ENCODE peak calls at places on chromosomes 5 and 9, in four cellular contexts. One of them, this sample, is unnamed. For H3K9me3, the result is how much of the 10 kb centered on the place peaks cover.

GRCh38 chr9:8156336-8156735 is 356.8 kb upstream of the DMAC1 start:
- DNase-seq in HCT116: no peak
- DNase-seq in CD4-positive, alpha-beta T cell: no peak
- DNase-seq in stomach: no peak
- DNase-seq in this sample: no peak

GRCh38 chr5:153807796-153808195 is 230.9 kb downstream of the FAM114A2 start:
- DNase-seq in CD4-positive, alpha-beta T cell: no peak
- DNase-seq in stomach: no peak
- DNase-seq in HCT116: no peak
- DNase-seq in this sample: no peak

GRCh38 chr9:15824310-15824709 is 271.5 kb downstream of the CCDC171 start:
- DNase-seq in stomach: no peak
- DNase-seq in HCT116: peak
- DNase-seq in CD4-positive, alpha-beta T cell: no peak
- DNase-seq in this sample: no peak

GRCh38 chr9:5361326-5362005 is 21.8 kb upstream of the RLN1 start:
- DNase-seq in CD4-positive, alpha-beta T cell: no peak
- DNase-seq in stomach: no peak
- DNase-seq in HCT116: no peak
- DNase-seq in this sample: no peak

GRCh38 chr5:20660588-20660987 is 672.6 kb upstream of the CDH18 start:
- DNase-seq in stomach: no peak
- DNase-seq in HCT116: no peak
- DNase-seq in CD4-positive, alpha-beta T cell: no peak
- DNase-seq in this sample: no peak

GRCh38 chr9:33185858-33186257 is 18.7 kb upstream of the B4GALT1 start:
- DNase-seq in HCT116: no peak
- DNase-seq in CD4-positive, alpha-beta T cell: no peak
- DNase-seq in stomach: peak
- DNase-seq in this sample: no peak

GRCh38 chr5:148924817-148925216 is 98.4 kb downstream of the ADRB2 start:
- DNase-seq in stomach: peak
- DNase-seq in CD4-positive, alpha-beta T cell: no peak
- DNase-seq in HCT116: no peak
- DNase-seq in this sample: no peak

GRCh38 chr9:38277601-38278200 is 114.8 kb upstream of the ALDH1B1 start:
- DNase-seq in CD4-positive, alpha-beta T cell: no peak
- DNase-seq in stomach: no peak
- DNase-seq in HCT116: no peak
- DNase-seq in this sample: no peak

GRCh38 chr9:70385423-70385822 is 29.0 kb downstream of the KLF9 start:
- DNase-seq in CD4-positive, alpha-beta T cell: no peak
- DNase-seq in HCT116: no peak
- DNase-seq in stomach: no peak
- DNase-seq in this sample: no peak

GRCh38 chr9:81661339-81661738 is 28.0 kb downstream of the TLE1 start:
- DNase-seq in stomach: no peak
- DNase-seq in HCT116: no peak
- DNase-seq in CD4-positive, alpha-beta T cell: no peak
- DNase-seq in this sample: no peak

GRCh38 chr9:2356391-2356790 is 265.2 kb upstream of the VLDLR start:
- DNase-seq in CD4-positive, alpha-beta T cell: no peak
- DNase-seq in stomach: no peak
- DNase-seq in HCT116: no peak
- DNase-seq in this sample: no peak

GRCh38 chr9:90680534-90680933 is 37.9 kb upstream of the DIRAS2 start:
- DNase-seq in HCT116: no peak
- DNase-seq in CD4-positive, alpha-beta T cell: no peak
- DNase-seq in stomach: no peak
- DNase-seq in this sample: no peak

GRCh38 chr5:54091416-54092130 is 218.8 kb downstream of the ARL15 start:
- DNase-seq in HCT116: no peak
- DNase-seq in CD4-positive, alpha-beta T cell: no peak
- DNase-seq in stomach: no peak
- DNase-seq in this sample: no peak

GRCh38 chr5:10538103-10538788 is 25.6 kb upstream of the ANKRD33B start:
- DNase-seq in stomach: no peak
- DNase-seq in HCT116: no peak
- DNase-seq in CD4-positive, alpha-beta T cell: no peak
- DNase-seq in this sample: no peak

GRCh38 chr5:154756871-154757646 is 1.9 kb downstream of the LARP1 start:
- DNase-seq in CD4-positive, alpha-beta T cell: peak
- DNase-seq in HCT116: no peak
- DNase-seq in stomach: peak
- DNase-seq in this sample: peak

GRCh38 chr9:4508246-4508906 is 18.1 kb downstream of the SLC1A1 start:
- DNase-seq in CD4-positive, alpha-beta T cell: no peak
- DNase-seq in stomach: no peak
- DNase-seq in HCT116: no peak
- DNase-seq in this sample: no peak

GRCh38 chr9:19666575-19666974 is 122.3 kb downstream of the SLC24A2 start:
- DNase-seq in CD4-positive, alpha-beta T cell: no peak
- DNase-seq in stomach: no peak
- DNase-seq in HCT116: no peak
- DNase-seq in this sample: no peak

GRCh38 chr5:119287547-119288073 is 68.2 kb upstream of the TNFAIP8 start:
- DNase-seq in HCT116: no peak
- DNase-seq in CD4-positive, alpha-beta T cell: peak
- DNase-seq in stomach: no peak
- DNase-seq in this sample: peak

GRCh38 chr5:4206127-4206526 is 610.5 kb downstream of the IRX1 start:
- DNase-seq in CD4-positive, alpha-beta T cell: no peak
- DNase-seq in stomach: no peak
- DNase-seq in HCT116: no peak
- DNase-seq in this sample: no peak
- H3K9me3 ChIP-seq in CD4-positive, alpha-beta T cell: under half
- H3K9me3 ChIP-seq in stomach: under half
- H3K9me3 ChIP-seq in HCT116: under half
- H3K9me3 ChIP-seq in this sample: under half

DNA sequence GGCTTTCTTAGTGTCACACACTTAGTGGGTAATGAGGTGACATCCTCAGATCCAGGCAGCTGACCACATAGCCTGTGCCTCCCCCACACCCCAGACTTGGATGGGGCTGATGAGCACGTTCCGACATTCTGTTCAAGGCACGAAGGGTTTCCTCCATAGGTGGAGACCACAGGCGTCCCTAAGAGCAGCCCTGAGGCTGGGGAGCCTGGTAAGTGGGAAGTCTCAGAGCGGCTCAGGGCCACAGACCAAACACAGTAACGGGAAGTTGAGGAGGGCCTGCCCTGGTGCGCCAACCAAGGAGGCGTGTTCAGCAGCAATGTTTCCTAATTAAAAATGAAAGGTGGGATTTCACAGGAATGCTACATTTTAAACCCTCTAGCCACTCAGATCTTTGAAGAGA is 102.3 kb upstream of the PHYKPL start:
- DNase-seq in CD4-positive, alpha-beta T cell: no peak
- DNase-seq in HCT116: no peak
- DNase-seq in stomach: no peak
- DNase-seq in this sample: no peak
- H3K9me3 ChIP-seq in CD4-positive, alpha-beta T cell: under half
- H3K9me3 ChIP-seq in HCT116: under half
- H3K9me3 ChIP-seq in stomach: under half
- H3K9me3 ChIP-seq in this sample: under half

DNA sequence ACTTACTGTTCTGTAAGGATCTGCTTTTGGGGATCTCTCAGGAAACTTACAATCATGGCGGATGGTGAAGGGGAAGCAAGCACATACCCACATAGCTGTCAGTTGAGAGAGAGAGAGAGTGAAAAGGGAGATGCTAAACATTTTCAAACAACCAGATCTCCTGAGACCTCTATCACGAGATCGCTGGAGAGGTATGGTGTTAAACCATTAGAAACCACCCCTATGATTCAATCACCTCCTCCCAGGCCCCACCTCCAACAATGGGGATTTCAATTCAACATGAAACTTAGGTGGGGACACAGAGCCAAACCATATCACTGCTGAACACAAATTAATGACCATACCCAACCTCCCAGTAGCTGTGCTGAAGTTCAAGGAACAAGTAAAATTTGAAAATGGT is 48.2 kb upstream of the PRDM9 start:
- DNase-seq in stomach: no peak
- DNase-seq in HCT116: no peak
- DNase-seq in CD4-positive, alpha-beta T cell: no peak
- DNase-seq in this sample: no peak
- H3K9me3 ChIP-seq in stomach: under half
- H3K9me3 ChIP-seq in HCT116: under half
- H3K9me3 ChIP-seq in CD4-positive, alpha-beta T cell: under half
- H3K9me3 ChIP-seq in this sample: under half

GRCh38 chr5:141422742-141423291 is 2.0 kb downstream of the PCDHGA11 start:
- DNase-seq in stomach: no peak
- DNase-seq in HCT116: no peak
- DNase-seq in CD4-positive, alpha-beta T cell: no peak
- DNase-seq in this sample: no peak

GRCh38 chr5:141431286-141431685 is 979 bp downstream of the PCDHGA12 start:
- DNase-seq in HCT116: no peak
- DNase-seq in CD4-positive, alpha-beta T cell: no peak
- DNase-seq in stomach: no peak
- DNase-seq in this sample: no peak

GRCh38 chr5:141430332-141431113 is at the start of gene PCDHGA12:
- DNase-seq in stomach: no peak
- DNase-seq in HCT116: no peak
- DNase-seq in CD4-positive, alpha-beta T cell: no peak
- DNase-seq in this sample: no peak

GRCh38 chr5:141427783-141428426 is 2.4 kb upstream of the PCDHGA12 start:
- DNase-seq in stomach: no peak
- DNase-seq in HCT116: no peak
- DNase-seq in CD4-positive, alpha-beta T cell: no peak
- DNase-seq in this sample: no peak
- H3K9me3 ChIP-seq in stomach: half or more
- H3K9me3 ChIP-seq in HCT116: under half
- H3K9me3 ChIP-seq in CD4-positive, alpha-beta T cell: under half
- H3K9me3 ChIP-seq in this sample: under half

GRCh38 chr9:137679249-137679648 is 60.4 kb downstream of the EHMT1 start:
- DNase-seq in HCT116: no peak
- DNase-seq in stomach: no peak
- DNase-seq in CD4-positive, alpha-beta T cell: no peak
- DNase-seq in this sample: no peak
- H3K9me3 ChIP-seq in HCT116: under half
- H3K9me3 ChIP-seq in stomach: under half
- H3K9me3 ChIP-seq in CD4-positive, alpha-beta T cell: under half
- H3K9me3 ChIP-seq in this sample: under half

DNA sequence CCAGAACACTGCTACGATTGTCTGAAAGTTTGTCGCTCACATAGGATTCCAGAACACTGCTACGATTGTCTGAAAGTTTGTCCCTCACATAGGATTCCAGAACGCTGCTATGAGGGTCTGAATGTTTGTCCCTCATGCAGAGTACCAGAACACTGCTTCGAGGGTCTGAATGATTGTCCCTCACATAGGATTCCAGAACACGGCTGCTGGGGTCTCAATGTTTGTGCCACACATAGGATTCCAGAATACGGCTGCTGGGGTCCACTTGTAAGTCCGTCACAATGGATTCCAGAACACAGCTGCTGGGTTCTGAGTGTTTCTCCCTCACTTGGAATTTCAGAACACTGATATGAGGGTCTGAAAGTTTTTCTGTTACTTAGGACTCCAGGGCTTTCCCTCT is 203.3 kb downstream of the FOXD4L6 start:
- DNase-seq in stomach: no peak
- DNase-seq in HCT116: no peak
- DNase-seq in CD4-positive, alpha-beta T cell: no peak
- DNase-seq in this sample: no peak
- H3K9me3 ChIP-seq in stomach: half or more
- H3K9me3 ChIP-seq in HCT116: under half
- H3K9me3 ChIP-seq in CD4-positive, alpha-beta T cell: half or more
- H3K9me3 ChIP-seq in this sample: half or more

GRCh38 chr5:166637295-166637694 is 1654.2 kb upstream of the WWC1 start:
- DNase-seq in HCT116: no peak
- DNase-seq in stomach: no peak
- DNase-seq in CD4-positive, alpha-beta T cell: no peak
- DNase-seq in this sample: no peak

DNA sequence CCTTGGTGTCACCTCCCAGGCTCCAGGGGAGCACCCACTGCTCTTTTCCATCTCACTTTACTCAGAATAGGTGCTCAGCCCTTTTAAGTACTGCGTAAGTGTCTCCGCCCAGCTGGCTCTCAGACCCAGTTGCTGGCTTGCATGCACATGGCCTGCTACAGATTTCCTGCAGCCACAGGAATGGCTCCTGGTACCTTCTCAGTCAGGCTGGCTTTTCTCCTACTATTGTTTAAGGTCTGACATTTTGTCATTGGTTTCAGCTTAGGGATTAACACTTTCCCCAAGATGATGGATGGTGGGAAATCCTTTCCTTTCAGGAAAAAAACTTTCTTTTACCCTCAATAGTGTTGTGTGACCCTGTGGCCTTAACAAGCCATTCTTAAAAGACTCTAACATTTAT is 1652.3 kb upstream of the WWC1 start:
- DNase-seq in CD4-positive, alpha-beta T cell: no peak
- DNase-seq in stomach: no peak
- DNase-seq in HCT116: no peak
- DNase-seq in this sample: no peak
- H3K9me3 ChIP-seq in CD4-positive, alpha-beta T cell: under half
- H3K9me3 ChIP-seq in stomach: under half
- H3K9me3 ChIP-seq in HCT116: under half
- H3K9me3 ChIP-seq in this sample: under half

This sample was measured in CD8-positive, alpha-beta T cell.